ENCODE peak calls at places on chromosomes 7 and 10, in six cellular contexts. T, Y, H, O, G and P are unnamed samples.
A peak's percentile ranks its signal among the peaks of the same experiment; 100 is the strongest.

GRCh38 chr7:51013218-51013786 is 230.6 kb upstream of the GRB10 start:
- DNase-seq in O (no peak), H (no peak), T (no peak), Y (peak; percentile 38), G (no peak), P (no peak)

GRCh38 chr10:108735380-108735779 is 1187.9 kb downstream of the XPNPEP1 start:
- DNase-seq in O (no peak), H (no peak), T (no peak), G (no peak), Y (no peak), P (no peak)

GRCh38 chr10:128657508-128657907 is 531.3 kb upstream of the MKI67 start:
- DNase-seq in G (no peak), Y (no peak), O (no peak), H (no peak), T (no peak), P (no peak)

GRCh38 chr7:8590791-8591190 is 157.4 kb downstream of the NXPH1 start:
- DNase-seq in Y (no peak), T (no peak), O (no peak), H (no peak), G (no peak), P (no peak)

GRCh38 chr10:31620236-31621151 is 301.5 kb downstream of the ZEB1 start:
- DNase-seq in O (peak; percentile 42), H (no peak), Y (peak; percentile 84), G (no peak), T (no peak), P (no peak)

GRCh38 chr10:29634764-29635625 is at the start of gene SVIL:
- DNase-seq in T (no peak), Y (no peak), H (peak; percentile 61), G (no peak), O (no peak), P (no peak)

GRCh38 chr7:151415375-151416112 is 5.7 kb upstream of the WDR86 start:
- DNase-seq in T (no peak), H (peak; percentile 29), G (no peak), O (no peak), Y (no peak), P (no peak)

GRCh38 chr10:7767209-7767608 is 20.6 kb downstream of the KIN start:
- DNase-seq in H (no peak), Y (no peak), O (no peak), G (no peak), T (no peak), P (no peak)

GRCh38 chr7:44196450-44196872 is 4.3 kb upstream of the YKT6 start:
- DNase-seq in O (peak; percentile 73), G (no peak), H (peak; percentile 21), T (peak; percentile 47), Y (peak; percentile 68), P (no peak)

GRCh38 chr10:132382231-132382922 is 14.6 kb upstream of the PWWP2B start:
- DNase-seq in T (no peak), O (no peak), Y (no peak), H (no peak), G (no peak), P (no peak)

GRCh38 chr7:94701555-94701973 is 45.6 kb upstream of the SGCE start:
- DNase-seq in G (no peak), H (peak; percentile 99), Y (no peak), T (peak; percentile 28), O (no peak), P (peak; percentile 78)

GRCh38 chr10:44993922-44994751 is 6.6 kb upstream of the ZNF22 start:
- DNase-seq in O (no peak), Y (no peak), T (no peak), H (peak; percentile 52), G (no peak), P (no peak)

GRCh38 chr10:28236641-28237040 is 66.2 kb downstream of the MPP7 start:
- DNase-seq in O (no peak), H (no peak), T (no peak), G (no peak), Y (no peak), P (no peak)

GRCh38 chr10:70124918-70125317 is 7.7 kb downstream of the AIFM2 start:
- DNase-seq in H (no peak), Y (no peak), G (no peak), O (no peak), T (no peak), P (no peak)
- TF ChIP-seq ZNF274 in H (no peak), Y (no peak), G (no peak), O (no peak), T (no peak), P (no peak)

DNA sequence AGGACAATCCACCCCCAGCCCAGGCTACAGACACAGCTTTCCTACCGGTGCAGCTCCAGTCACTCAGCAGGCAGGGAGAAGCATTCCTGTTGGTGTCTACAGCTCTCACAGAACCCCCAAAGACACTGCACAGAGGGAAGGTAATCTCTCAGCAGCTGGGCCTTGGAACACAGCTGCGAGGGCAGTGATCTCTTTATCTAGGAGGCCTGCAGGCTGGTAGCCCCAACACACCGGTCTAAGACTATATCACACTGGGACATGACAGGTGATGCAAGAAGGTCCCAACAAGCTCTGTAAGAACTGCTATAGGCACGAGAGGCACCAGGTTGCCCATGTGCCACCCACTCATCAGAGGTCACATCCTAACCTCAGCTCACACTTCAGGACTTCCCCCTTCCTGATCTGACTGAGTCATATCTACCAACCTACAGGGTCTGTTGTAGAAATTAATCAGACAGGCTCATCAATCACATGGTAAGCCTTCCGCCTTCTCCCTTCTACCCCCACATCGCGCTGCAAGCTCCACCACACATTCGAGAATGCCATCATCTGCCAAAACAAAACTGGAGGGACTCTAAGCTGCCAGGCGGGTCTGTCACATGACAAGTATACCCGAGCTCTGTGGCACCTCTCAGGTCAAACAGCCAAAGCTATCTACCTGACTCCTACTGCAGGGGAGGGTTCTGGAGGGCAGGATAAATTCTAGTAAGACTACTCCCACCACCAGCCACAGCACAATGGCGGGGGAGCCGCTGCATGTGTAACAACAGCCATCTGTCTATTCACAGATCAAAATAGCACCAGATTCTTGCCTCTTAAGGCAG is 26.1 kb downstream of the FAM53B start:
- DNase-seq in G (peak; percentile 95), H (no peak), Y (no peak), O (peak; percentile 65), T (no peak), P (no peak)
- H3K4me1 ChIP-seq in G (peaks cover 63% of the 10 kb centered on the region), H (peaks cover 66% of the 10 kb centered on the region), Y (no peaks in the 10 kb centered on the region), O (peaks cover 40% of the 10 kb centered on the region), T (peaks cover 23% of the 10 kb centered on the region), P (peaks cover 3% of the 10 kb centered on the region)

GRCh38 chr7:158384746-158385145 is 202.9 kb downstream of the PTPRN2 start:
- DNase-seq in G (no peak), H (no peak), T (no peak), O (no peak), Y (no peak), P (no peak)

GRCh38 chr7:158383665-158384064 is 204.0 kb downstream of the PTPRN2 start:
- DNase-seq in H (no peak), T (no peak), G (no peak), O (no peak), Y (no peak), P (no peak)

GRCh38 chr7:158388072-158388471 is 199.6 kb downstream of the PTPRN2 start:
- DNase-seq in H (no peak), O (no peak), Y (no peak), G (no peak), T (no peak), P (no peak)

GRCh38 chr7:158386866-158387820 is 200.5 kb downstream of the PTPRN2 start:
- DNase-seq in O (no peak), T (no peak), H (no peak), G (no peak), Y (no peak), P (no peak)

GRCh38 chr7:158386355-158386618 is 201.3 kb downstream of the PTPRN2 start:
- DNase-seq in Y (no peak), H (no peak), G (no peak), T (no peak), O (no peak), P (no peak)
- H3K9me3 ChIP-seq in Y (no peaks in the 10 kb centered on the region), H (peaks cover 10% of the 10 kb centered on the region), G (peaks cover 2% of the 10 kb centered on the region), T (no peaks in the 10 kb centered on the region), O (no peaks in the 10 kb centered on the region), P (no peaks in the 10 kb centered on the region)

DNA sequence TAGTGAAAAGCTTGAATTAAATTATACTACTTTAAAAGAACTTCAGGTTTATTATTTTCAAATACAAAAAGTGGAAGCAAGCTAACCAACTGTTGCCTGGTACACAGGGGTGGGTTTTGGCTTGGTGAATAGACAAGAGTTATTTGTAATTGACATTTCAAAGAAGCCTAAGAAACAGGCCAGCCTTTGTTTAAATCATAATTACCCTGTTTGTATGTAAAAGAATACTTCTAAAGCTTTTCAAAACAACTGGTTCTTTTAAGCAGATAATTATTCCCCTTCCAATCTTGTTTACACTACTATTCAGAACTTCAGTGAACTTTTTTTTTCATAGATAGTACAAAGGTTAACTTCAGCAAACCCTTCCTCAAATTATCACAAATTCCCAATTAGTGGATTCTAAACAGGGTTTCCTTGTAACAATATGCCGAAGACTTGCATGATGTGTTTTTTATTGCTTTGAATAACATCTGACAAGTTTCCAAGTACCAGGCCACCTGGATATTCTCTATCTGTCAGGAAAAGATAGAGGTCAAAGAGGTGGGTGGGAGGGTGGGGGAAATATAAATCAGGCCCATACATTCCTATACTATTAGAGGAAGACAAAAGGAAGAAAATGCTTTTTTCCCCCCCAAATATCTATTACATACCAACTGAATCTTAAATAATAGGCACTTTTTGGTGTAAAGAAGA is 20.4 kb downstream of the SSMEM1 start:
- DNase-seq in T (no peak), H (peak; percentile 53), Y (no peak), G (no peak), O (no peak), P (no peak)
- TF ChIP-seq ZNF274 in T (no peak), H (no peak), Y (no peak), G (no peak), O (no peak), P (no peak)

DNA sequence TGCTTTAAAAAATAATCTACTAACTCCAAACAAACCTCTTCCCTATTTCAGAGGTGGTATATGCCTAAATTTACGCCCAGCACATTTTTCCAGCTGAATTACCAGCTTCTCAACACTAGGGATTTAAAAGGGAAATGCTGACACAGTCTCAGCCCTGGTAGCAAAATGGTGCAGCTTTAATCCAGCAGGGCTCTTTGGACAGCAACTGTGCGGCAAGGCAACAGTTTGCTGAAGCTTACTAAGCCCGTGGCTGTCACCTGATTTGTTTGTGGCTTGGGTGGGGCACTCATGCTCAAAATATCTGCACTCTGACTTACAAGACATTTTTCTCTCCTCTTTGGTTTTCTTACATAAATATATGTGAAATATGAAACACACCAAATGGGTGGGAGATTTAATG is 206.7 kb downstream of the POU6F2 start:
- DNase-seq in O (no peak), G (no peak), Y (no peak), T (no peak), H (no peak), P (no peak)
- H3K4me1 ChIP-seq in O (no peaks in the 10 kb centered on the region), G (no peaks in the 10 kb centered on the region), Y (peaks cover 8% of the 10 kb centered on the region), T (no peaks in the 10 kb centered on the region), H (no peaks in the 10 kb centered on the region), P (peaks cover 3% of the 10 kb centered on the region)